ENCODE peak calls at places on chromosomes 16 and 17, in five cellular contexts. V is ureter, K is brain pericyte, F is astrocyte, Y is GM12891. N is an unnamed sample.

GRCh38 chr17:29980261-29980660 is 38.8 kb downstream of the EFCAB5 start:
- DNase-seq in V (no peak), K (no peak), F (peak; percentile 44), Y (no peak), N (no peak)

GRCh38 chr16:16095646-16096045 is 127.6 kb downstream of the ABCC6 start:
- DNase-seq in V (no peak), K (no peak), F (no peak), Y (no peak), N (no peak)

GRCh38 chr17:71926746-71927398 is 193.9 kb upstream of the SOX9 start:
- DNase-seq in V (no peak), K (no peak), F (peak; percentile 15), Y (no peak), N (no peak)

GRCh38 chr16:68612996-68613395 is 32.1 kb upstream of the CDH3 start:
- DNase-seq in V (no peak), K (no peak), F (peak; percentile 55), Y (no peak), N (no peak)

GRCh38 chr16:88983157-88983556 is 6.2 kb upstream of the CBFA2T3 start:
- DNase-seq in V (no peak), K (no peak), F (no peak), Y (no peak), N (no peak)

GRCh38 chr17:82217530-82218204 is 5.0 kb upstream of the CCDC57 start:
- DNase-seq in V (peak; percentile 78), K (no peak), F (peak; percentile 87), Y (no peak), N (no peak)

GRCh38 chr16:9226924-9227323 is 135.5 kb downstream of the HAPSTR1 start:
- DNase-seq in V (no peak), K (no peak), F (no peak), Y (no peak), N (no peak)

GRCh38 chr16:54928016-54928356 is 2.7 kb upstream of the IRX5 start:
- DNase-seq in V (no peak), K (no peak), F (no peak), Y (no peak), N (no peak)

GRCh38 chr16:55832788-55833583 is at the start of gene CES1:
- DNase-seq in V (peak; percentile 84), K (no peak), F (no peak), Y (no peak), N (no peak)